ENCODE peak calls at places on chromosome X, in six cellular contexts. Z is GM19239; O is brain microvascular endothelial cell; Y is astrocyte of the spinal cord; R is GM20000; C is CD4-positive, alpha-beta T cell. X is an unnamed sample.

GRCh38 chrX:136209751-136210150 is 41.4 kb downstream of the MAP7D3 start:
- DNase-seq in Z (no peak), O (no peak), Y (no peak), R (no peak), C (no peak), X (no peak)

GRCh38 chrX:41265615-41266014 is 68.3 kb upstream of the DDX3X start:
- DNase-seq in Z (no peak), O (peak), Y (peak), R (no peak), C (peak), X (peak)

GRCh38 chrX:57822398-57822797 is 87.9 kb downstream of the ZXDA start:
- DNase-seq in Z (no peak), O (no peak), Y (no peak), R (no peak), C (no peak), X (no peak)

GRCh38 chrX:3939967-3940610 is 226.6 kb upstream of the PRKX start:
- DNase-seq in Z (no peak), O (peak), Y (peak), R (peak), C (no peak), X (no peak)

GRCh38 chrX:36898301-36898700 is 109.9 kb upstream of the FAM47C start:
- DNase-seq in Z (no peak), O (no peak), Y (no peak), R (peak), C (no peak), X (no peak)

GRCh38 chrX:23637187-23637586 is 30.1 kb upstream of the PRDX4 start:
- DNase-seq in Z (no peak), O (no peak), Y (no peak), R (no peak), C (no peak), X (no peak)

GRCh38 chrX:45771114-45771513 is 570.4 kb upstream of the DIPK2B start:
- DNase-seq in Z (no peak), O (peak), Y (peak), R (no peak), C (no peak), X (no peak)

GRCh38 chrX:129693343-129693742 is 38.6 kb upstream of the APLN start:
- DNase-seq in Z (no peak), O (no peak), Y (no peak), R (no peak), C (no peak), X (no peak)

GRCh38 chrX:86714441-86714840 is 566.2 kb downstream of the DACH2 start:
- DNase-seq in Z (no peak), O (no peak), Y (no peak), R (no peak), C (no peak), X (no peak)

GRCh38 chrX:67604979-67605703 is 61.3 kb downstream of the AR start:
- DNase-seq in Z (no peak), O (peak), Y (peak), R (no peak), C (no peak), X (no peak)